ENCODE peak calls at places on chromosomes 2 and 18, in eight cellular contexts. One of them, this sample, is unnamed. For H3K27me3, the result is how much of the 10 kb centered on the place peaks cover.

GRCh38 chr2:44283116-44283666 is 7.9 kb downstream of the SLC3A1 start:
- DNase-seq in fibroblast of lung: no peak
- DNase-seq in dorsolateral prefrontal cortex: no peak
- DNase-seq in mesenchymal stem cell: no peak
- DNase-seq in CD8-positive, alpha-beta memory T cell: no peak
- DNase-seq in lower lobe of right lung: no peak
- DNase-seq in CD4-positive, alpha-beta T cell: no peak
- DNase-seq in HCT116: no peak
- DNase-seq in this sample: no peak

GRCh38 chr2:204051476-204051875 is 114.9 kb downstream of the ICOS start:
- DNase-seq in fibroblast of lung: no peak
- DNase-seq in dorsolateral prefrontal cortex: no peak
- DNase-seq in mesenchymal stem cell: no peak
- DNase-seq in CD8-positive, alpha-beta memory T cell: peak
- DNase-seq in lower lobe of right lung: no peak
- DNase-seq in CD4-positive, alpha-beta T cell: no peak
- DNase-seq in HCT116: peak
- DNase-seq in this sample: no peak

GRCh38 chr18:74281011-74281638 is 10.6 kb downstream of the CYB5A start:
- DNase-seq in fibroblast of lung: no peak
- DNase-seq in dorsolateral prefrontal cortex: no peak
- DNase-seq in mesenchymal stem cell: no peak
- DNase-seq in CD8-positive, alpha-beta memory T cell: no peak
- DNase-seq in lower lobe of right lung: no peak
- DNase-seq in CD4-positive, alpha-beta T cell: no peak
- DNase-seq in HCT116: no peak
- DNase-seq in this sample: no peak

GRCh38 chr2:218217366-218218309 is 649 bp downstream of the ARPC2 start:
- DNase-seq in fibroblast of lung: no peak
- DNase-seq in dorsolateral prefrontal cortex: peak
- DNase-seq in mesenchymal stem cell: peak
- DNase-seq in CD8-positive, alpha-beta memory T cell: peak
- DNase-seq in lower lobe of right lung: peak
- DNase-seq in CD4-positive, alpha-beta T cell: peak
- DNase-seq in HCT116: no peak
- DNase-seq in this sample: no peak

GRCh38 chr2:196853301-196854087 is 44.3 kb upstream of the C2orf66 start:
- DNase-seq in fibroblast of lung: no peak
- DNase-seq in dorsolateral prefrontal cortex: no peak
- DNase-seq in mesenchymal stem cell: peak
- DNase-seq in CD8-positive, alpha-beta memory T cell: no peak
- DNase-seq in lower lobe of right lung: no peak
- DNase-seq in CD4-positive, alpha-beta T cell: no peak
- DNase-seq in HCT116: no peak
- DNase-seq in this sample: no peak

GRCh38 chr2:235573331-235574221 is 79.7 kb downstream of the AGAP1 start:
- DNase-seq in fibroblast of lung: no peak
- DNase-seq in dorsolateral prefrontal cortex: no peak
- DNase-seq in mesenchymal stem cell: no peak
- DNase-seq in CD8-positive, alpha-beta memory T cell: no peak
- DNase-seq in lower lobe of right lung: no peak
- DNase-seq in CD4-positive, alpha-beta T cell: no peak
- DNase-seq in HCT116: no peak
- DNase-seq in this sample: no peak

GRCh38 chr18:43078485-43079092 is 36.9 kb downstream of the RIT2 start:
- DNase-seq in fibroblast of lung: no peak
- DNase-seq in dorsolateral prefrontal cortex: no peak
- DNase-seq in mesenchymal stem cell: no peak
- DNase-seq in CD8-positive, alpha-beta memory T cell: no peak
- DNase-seq in lower lobe of right lung: no peak
- DNase-seq in CD4-positive, alpha-beta T cell: no peak
- DNase-seq in HCT116: no peak
- DNase-seq in this sample: no peak

GRCh38 chr2:73257425-73258125 is 23.5 kb downstream of the CCT7 start:
- DNase-seq in fibroblast of lung: no peak
- DNase-seq in dorsolateral prefrontal cortex: no peak
- DNase-seq in mesenchymal stem cell: no peak
- DNase-seq in CD8-positive, alpha-beta memory T cell: no peak
- DNase-seq in lower lobe of right lung: peak
- DNase-seq in CD4-positive, alpha-beta T cell: no peak
- DNase-seq in HCT116: no peak
- DNase-seq in this sample: no peak

GRCh38 chr2:64204006-64204632 is 59.9 kb upstream of the PELI1 start:
- DNase-seq in fibroblast of lung: peak
- DNase-seq in dorsolateral prefrontal cortex: no peak
- DNase-seq in mesenchymal stem cell: peak
- DNase-seq in CD8-positive, alpha-beta memory T cell: peak
- DNase-seq in lower lobe of right lung: peak
- DNase-seq in CD4-positive, alpha-beta T cell: peak
- DNase-seq in HCT116: no peak
- DNase-seq in this sample: peak

GRCh38 chr2:59378104-59378503 is 1137.0 kb upstream of the FANCL start:
- DNase-seq in fibroblast of lung: no peak
- DNase-seq in dorsolateral prefrontal cortex: no peak
- DNase-seq in mesenchymal stem cell: no peak
- DNase-seq in CD8-positive, alpha-beta memory T cell: no peak
- DNase-seq in lower lobe of right lung: no peak
- DNase-seq in CD4-positive, alpha-beta T cell: no peak
- DNase-seq in HCT116: no peak
- DNase-seq in this sample: no peak

GRCh38 chr2:225033440-225034390 is 8.6 kb downstream of the DOCK10 start:
- DNase-seq in fibroblast of lung: no peak
- DNase-seq in dorsolateral prefrontal cortex: no peak
- DNase-seq in mesenchymal stem cell: no peak
- DNase-seq in CD8-positive, alpha-beta memory T cell: no peak
- DNase-seq in lower lobe of right lung: no peak
- DNase-seq in CD4-positive, alpha-beta T cell: no peak
- DNase-seq in HCT116: no peak
- DNase-seq in this sample: no peak

GRCh38 chr2:8577573-8577972 is 104.3 kb upstream of the ID2 start:
- DNase-seq in fibroblast of lung: no peak
- DNase-seq in dorsolateral prefrontal cortex: no peak
- DNase-seq in mesenchymal stem cell: no peak
- DNase-seq in CD8-positive, alpha-beta memory T cell: no peak
- DNase-seq in lower lobe of right lung: no peak
- DNase-seq in CD4-positive, alpha-beta T cell: no peak
- DNase-seq in HCT116: no peak
- DNase-seq in this sample: no peak

GRCh38 chr2:31386648-31387047 is 27.9 kb downstream of the XDH start:
- DNase-seq in fibroblast of lung: peak
- DNase-seq in dorsolateral prefrontal cortex: no peak
- DNase-seq in mesenchymal stem cell: no peak
- DNase-seq in CD8-positive, alpha-beta memory T cell: no peak
- DNase-seq in lower lobe of right lung: no peak
- DNase-seq in CD4-positive, alpha-beta T cell: no peak
- DNase-seq in HCT116: no peak
- DNase-seq in this sample: no peak

GRCh38 chr2:127683766-127684165 is 8.4 kb upstream of the LIMS2 start:
- DNase-seq in fibroblast of lung: no peak
- DNase-seq in dorsolateral prefrontal cortex: no peak
- DNase-seq in mesenchymal stem cell: peak
- DNase-seq in CD8-positive, alpha-beta memory T cell: no peak
- DNase-seq in lower lobe of right lung: no peak
- DNase-seq in CD4-positive, alpha-beta T cell: no peak
- DNase-seq in HCT116: no peak
- DNase-seq in this sample: no peak

GRCh38 chr2:172084734-172085459 is 410 bp upstream of the DLX1 start:
- DNase-seq in fibroblast of lung: peak
- DNase-seq in dorsolateral prefrontal cortex: peak
- DNase-seq in mesenchymal stem cell: peak
- DNase-seq in CD8-positive, alpha-beta memory T cell: peak
- DNase-seq in lower lobe of right lung: peak
- DNase-seq in CD4-positive, alpha-beta T cell: no peak
- DNase-seq in HCT116: peak
- DNase-seq in this sample: peak

GRCh38 chr2:23745726-23746105 is 181.2 kb downstream of the ATAD2B start:
- DNase-seq in fibroblast of lung: peak
- DNase-seq in dorsolateral prefrontal cortex: no peak
- DNase-seq in mesenchymal stem cell: peak
- DNase-seq in CD8-positive, alpha-beta memory T cell: no peak
- DNase-seq in lower lobe of right lung: no peak
- DNase-seq in CD4-positive, alpha-beta T cell: no peak
- DNase-seq in HCT116: no peak
- DNase-seq in this sample: peak

GRCh38 chr2:28447943-28448737 is 47.7 kb upstream of the PLB1 start:
- DNase-seq in fibroblast of lung: peak
- DNase-seq in dorsolateral prefrontal cortex: no peak
- DNase-seq in mesenchymal stem cell: peak
- DNase-seq in CD8-positive, alpha-beta memory T cell: no peak
- DNase-seq in lower lobe of right lung: no peak
- DNase-seq in CD4-positive, alpha-beta T cell: no peak
- DNase-seq in HCT116: no peak
- DNase-seq in this sample: peak

GRCh38 chr2:212727751-212728150 is 189.1 kb upstream of the ERBB4 start:
- DNase-seq in fibroblast of lung: no peak
- DNase-seq in dorsolateral prefrontal cortex: no peak
- DNase-seq in mesenchymal stem cell: no peak
- DNase-seq in CD8-positive, alpha-beta memory T cell: no peak
- DNase-seq in lower lobe of right lung: no peak
- DNase-seq in CD4-positive, alpha-beta T cell: no peak
- DNase-seq in HCT116: no peak
- DNase-seq in this sample: no peak

GRCh38 chr2:205477016-205477705 is 205.1 kb upstream of the NRP2 start:
- DNase-seq in fibroblast of lung: no peak
- DNase-seq in dorsolateral prefrontal cortex: no peak
- DNase-seq in mesenchymal stem cell: peak
- DNase-seq in CD8-positive, alpha-beta memory T cell: no peak
- DNase-seq in lower lobe of right lung: no peak
- DNase-seq in CD4-positive, alpha-beta T cell: no peak
- DNase-seq in HCT116: no peak
- DNase-seq in this sample: no peak

GRCh38 chr2:8676915-8677645 is 4.8 kb upstream of the ID2 start:
- DNase-seq in fibroblast of lung: peak
- DNase-seq in dorsolateral prefrontal cortex: no peak
- DNase-seq in mesenchymal stem cell: peak
- DNase-seq in CD8-positive, alpha-beta memory T cell: no peak
- DNase-seq in lower lobe of right lung: peak
- DNase-seq in CD4-positive, alpha-beta T cell: no peak
- DNase-seq in HCT116: no peak
- DNase-seq in this sample: no peak

GRCh38 chr18:32922951-32923430 is 150.2 kb upstream of the KLHL14 start:
- DNase-seq in fibroblast of lung: no peak
- DNase-seq in dorsolateral prefrontal cortex: no peak
- DNase-seq in mesenchymal stem cell: peak
- DNase-seq in CD8-positive, alpha-beta memory T cell: no peak
- DNase-seq in lower lobe of right lung: no peak
- DNase-seq in CD4-positive, alpha-beta T cell: no peak
- DNase-seq in HCT116: no peak
- DNase-seq in this sample: no peak

GRCh38 chr2:177318613-177319012 is 54.1 kb upstream of the NFE2L2 start:
- DNase-seq in fibroblast of lung: no peak
- DNase-seq in dorsolateral prefrontal cortex: no peak
- DNase-seq in mesenchymal stem cell: no peak
- DNase-seq in CD8-positive, alpha-beta memory T cell: no peak
- DNase-seq in lower lobe of right lung: no peak
- DNase-seq in CD4-positive, alpha-beta T cell: no peak
- DNase-seq in HCT116: no peak
- DNase-seq in this sample: no peak

GRCh38 chr2:227134591-227134990 is 29.4 kb downstream of the COL4A4 start:
- DNase-seq in fibroblast of lung: no peak
- DNase-seq in dorsolateral prefrontal cortex: no peak
- DNase-seq in mesenchymal stem cell: no peak
- DNase-seq in CD8-positive, alpha-beta memory T cell: no peak
- DNase-seq in lower lobe of right lung: no peak
- DNase-seq in CD4-positive, alpha-beta T cell: no peak
- DNase-seq in HCT116: no peak
- DNase-seq in this sample: no peak

GRCh38 chr2:201795608-201796477 is 10.5 kb upstream of the CDK15 start:
- DNase-seq in fibroblast of lung: peak
- DNase-seq in dorsolateral prefrontal cortex: no peak
- DNase-seq in mesenchymal stem cell: peak
- DNase-seq in CD8-positive, alpha-beta memory T cell: no peak
- DNase-seq in lower lobe of right lung: no peak
- DNase-seq in CD4-positive, alpha-beta T cell: no peak
- DNase-seq in HCT116: peak
- DNase-seq in this sample: peak

GRCh38 chr18:27413495-27414401 is 228.6 kb upstream of the CHST9 start:
- DNase-seq in fibroblast of lung: peak
- DNase-seq in dorsolateral prefrontal cortex: no peak
- DNase-seq in mesenchymal stem cell: peak
- DNase-seq in CD8-positive, alpha-beta memory T cell: no peak
- DNase-seq in lower lobe of right lung: no peak
- DNase-seq in CD4-positive, alpha-beta T cell: no peak
- DNase-seq in HCT116: no peak
- DNase-seq in this sample: peak

GRCh38 chr2:121281107-121281506 is 3.9 kb downstream of the TFCP2L1 start:
- DNase-seq in fibroblast of lung: no peak
- DNase-seq in dorsolateral prefrontal cortex: no peak
- DNase-seq in mesenchymal stem cell: no peak
- DNase-seq in CD8-positive, alpha-beta memory T cell: no peak
- DNase-seq in lower lobe of right lung: no peak
- DNase-seq in CD4-positive, alpha-beta T cell: no peak
- DNase-seq in HCT116: no peak
- DNase-seq in this sample: no peak

GRCh38 chr2:2271471-2271941 is 59.6 kb downstream of the MYT1L start:
- DNase-seq in fibroblast of lung: peak
- DNase-seq in dorsolateral prefrontal cortex: no peak
- DNase-seq in mesenchymal stem cell: no peak
- DNase-seq in CD8-positive, alpha-beta memory T cell: no peak
- DNase-seq in lower lobe of right lung: no peak
- DNase-seq in CD4-positive, alpha-beta T cell: no peak
- DNase-seq in HCT116: no peak
- DNase-seq in this sample: no peak
- H3K27me3 ChIP-seq in fibroblast of lung: under half
- H3K27me3 ChIP-seq in dorsolateral prefrontal cortex: under half
- H3K27me3 ChIP-seq in mesenchymal stem cell: under half
- H3K27me3 ChIP-seq in CD8-positive, alpha-beta memory T cell: under half
- H3K27me3 ChIP-seq in lower lobe of right lung: under half
- H3K27me3 ChIP-seq in CD4-positive, alpha-beta T cell: under half
- H3K27me3 ChIP-seq in HCT116: under half
- H3K27me3 ChIP-seq in this sample: under half

GRCh38 chr2:186841940-186842339 is 7.0 kb downstream of the ZSWIM2 start:
- DNase-seq in fibroblast of lung: peak
- DNase-seq in dorsolateral prefrontal cortex: no peak
- DNase-seq in mesenchymal stem cell: no peak
- DNase-seq in CD8-positive, alpha-beta memory T cell: no peak
- DNase-seq in lower lobe of right lung: no peak
- DNase-seq in CD4-positive, alpha-beta T cell: no peak
- DNase-seq in HCT116: no peak
- DNase-seq in this sample: no peak

GRCh38 chr2:186842373-186842772 is 6.6 kb downstream of the ZSWIM2 start:
- DNase-seq in fibroblast of lung: no peak
- DNase-seq in dorsolateral prefrontal cortex: no peak
- DNase-seq in mesenchymal stem cell: no peak
- DNase-seq in CD8-positive, alpha-beta memory T cell: no peak
- DNase-seq in lower lobe of right lung: no peak
- DNase-seq in CD4-positive, alpha-beta T cell: no peak
- DNase-seq in HCT116: no peak
- DNase-seq in this sample: no peak
- H3K27ac ChIP-seq in fibroblast of lung: no peak
- H3K27ac ChIP-seq in dorsolateral prefrontal cortex: no peak
- H3K27ac ChIP-seq in mesenchymal stem cell: no peak
- H3K27ac ChIP-seq in CD8-positive, alpha-beta memory T cell: no peak
- H3K27ac ChIP-seq in lower lobe of right lung: no peak
- H3K27ac ChIP-seq in CD4-positive, alpha-beta T cell: no peak
- H3K27ac ChIP-seq in HCT116: no peak
- H3K27ac ChIP-seq in this sample: no peak

GRCh38 chr2:118312963-118313756 is 224.9 kb downstream of the INSIG2 start:
- DNase-seq in fibroblast of lung: no peak
- DNase-seq in dorsolateral prefrontal cortex: no peak
- DNase-seq in mesenchymal stem cell: no peak
- DNase-seq in CD8-positive, alpha-beta memory T cell: no peak
- DNase-seq in lower lobe of right lung: no peak
- DNase-seq in CD4-positive, alpha-beta T cell: no peak
- DNase-seq in HCT116: no peak
- DNase-seq in this sample: no peak
- H3K27me3 ChIP-seq in fibroblast of lung: under half
- H3K27me3 ChIP-seq in dorsolateral prefrontal cortex: under half
- H3K27me3 ChIP-seq in mesenchymal stem cell: under half
- H3K27me3 ChIP-seq in CD8-positive, alpha-beta memory T cell: under half
- H3K27me3 ChIP-seq in lower lobe of right lung: under half
- H3K27me3 ChIP-seq in CD4-positive, alpha-beta T cell: under half
- H3K27me3 ChIP-seq in HCT116: under half
- H3K27me3 ChIP-seq in this sample: under half

GRCh38 chr2:199302851-199303250 is 154.9 kb downstream of the SATB2 start:
- DNase-seq in fibroblast of lung: no peak
- DNase-seq in dorsolateral prefrontal cortex: no peak
- DNase-seq in mesenchymal stem cell: peak
- DNase-seq in CD8-positive, alpha-beta memory T cell: no peak
- DNase-seq in lower lobe of right lung: no peak
- DNase-seq in CD4-positive, alpha-beta T cell: no peak
- DNase-seq in HCT116: no peak
- DNase-seq in this sample: peak
- H3K27ac ChIP-seq in fibroblast of lung: peak
- H3K27ac ChIP-seq in dorsolateral prefrontal cortex: no peak
- H3K27ac ChIP-seq in mesenchymal stem cell: no peak
- H3K27ac ChIP-seq in CD8-positive, alpha-beta memory T cell: no peak
- H3K27ac ChIP-seq in lower lobe of right lung: no peak
- H3K27ac ChIP-seq in CD4-positive, alpha-beta T cell: no peak
- H3K27ac ChIP-seq in HCT116: no peak
- H3K27ac ChIP-seq in this sample: peak

This sample was measured in brain microvascular endothelial cell.